ENCODE peak calls at places on chromosome 15, in eight cellular contexts. C, R, B, O, F, N, A and K are unnamed samples.

GRCh38 chr15:96237002-96237401 is 93.5 kb upstream of the NR2F2 start:
- DNase-seq in B (no peak), O (no peak), N (no peak), F (no peak), R (no peak), A (no peak), C (no peak), K (peak)

GRCh38 chr15:57923750-57924149 is 141.8 kb downstream of the ALDH1A2 start:
- DNase-seq in R (no peak), O (no peak), C (no peak), A (no peak), B (no peak), F (peak), N (no peak), K (peak)

GRCh38 chr15:29962404-29962803 is 120.4 kb upstream of the GOLGA8J start:
- DNase-seq in F (no peak), B (no peak), O (no peak), N (no peak), A (peak), R (no peak), C (no peak), K (no peak)

GRCh38 chr15:79472446-79472845 is 40.3 kb downstream of the MINAR1 start:
- DNase-seq in C (no peak), N (no peak), O (no peak), A (no peak), B (no peak), R (no peak), F (no peak), K (no peak)

GRCh38 chr15:57859130-57859685 is 152.7 kb downstream of the POLR2M start:
- DNase-seq in C (no peak), R (no peak), F (no peak), O (no peak), A (no peak), N (no peak), B (no peak), K (no peak)

GRCh38 chr15:39599871-39600270 is 19.0 kb downstream of the THBS1 start:
- DNase-seq in R (no peak), F (no peak), N (no peak), B (no peak), O (no peak), A (no peak), C (no peak), K (no peak)

GRCh38 chr15:71780349-71780976 is 29.9 kb upstream of the NR2E3 start:
- DNase-seq in F (no peak), A (peak), N (peak), O (no peak), C (no peak), R (peak), B (no peak), K (peak)

GRCh38 chr15:101233651-101234281 is 18.1 kb downstream of the CHSY1 start:
- DNase-seq in F (no peak), B (no peak), A (no peak), R (no peak), O (no peak), N (no peak), C (no peak), K (no peak)

GRCh38 chr15:94987085-94987484 is 755.7 kb downstream of the MCTP2 start:
- DNase-seq in C (no peak), A (no peak), N (no peak), R (no peak), B (no peak), O (no peak), F (no peak), K (no peak)

GRCh38 chr15:63587527-63587926 is 9.7 kb upstream of the FBXL22 start:
- DNase-seq in N (no peak), C (no peak), R (no peak), O (no peak), F (no peak), A (no peak), B (no peak), K (no peak)

GRCh38 chr15:42735382-42736165 is 1.4 kb downstream of the CDAN1 start:
- DNase-seq in R (no peak), B (no peak), F (no peak), O (no peak), A (no peak), N (no peak), C (no peak), K (no peak)

GRCh38 chr15:39279331-39279730 is 301.5 kb upstream of the THBS1 start:
- DNase-seq in N (no peak), C (no peak), R (no peak), F (no peak), A (no peak), O (no peak), B (no peak), K (no peak)

GRCh38 chr15:29393443-29393842 is 123.8 kb upstream of the NSMCE3 start:
- DNase-seq in C (no peak), A (no peak), N (no peak), R (no peak), O (no peak), F (no peak), B (no peak), K (no peak)

GRCh38 chr15:44101286-44101685 is 93.8 kb downstream of the FRMD5 start:
- DNase-seq in R (no peak), A (no peak), O (no peak), F (no peak), C (no peak), B (no peak), N (no peak), K (peak)

GRCh38 chr15:74748322-74748946 is at the start of gene CYP1A2:
- DNase-seq in R (no peak), B (peak), C (no peak), N (no peak), O (no peak), F (no peak), A (no peak), K (no peak)

GRCh38 chr15:88012233-88012632 is 244.3 kb downstream of the NTRK3 start:
- DNase-seq in O (no peak), F (peak), N (no peak), B (no peak), A (no peak), C (no peak), R (no peak), K (peak)

GRCh38 chr15:35505816-35506215 is 40.1 kb downstream of the DPH6 start:
- DNase-seq in B (no peak), C (no peak), N (no peak), R (no peak), O (no peak), F (no peak), A (no peak), K (no peak)

DNA sequence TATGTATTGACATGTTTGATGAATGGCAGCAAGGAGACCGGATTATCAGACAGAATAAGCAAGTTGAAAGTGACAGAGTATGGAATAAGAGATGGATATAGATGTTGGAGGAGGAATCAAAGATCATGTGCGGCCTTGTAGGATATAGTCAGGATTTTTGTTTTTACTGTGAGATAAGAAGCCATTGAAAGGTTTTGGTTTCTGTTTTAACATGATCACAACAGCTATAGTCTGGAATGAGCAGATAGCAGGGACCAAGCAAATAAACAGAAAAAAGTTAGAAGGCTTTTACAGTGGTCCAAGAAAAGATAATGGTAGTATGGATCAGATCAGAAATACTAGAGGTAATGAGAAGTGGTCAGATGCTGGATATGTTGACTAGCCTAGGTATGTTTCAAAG is 52.6 kb downstream of the SLC12A6 start:
- DNase-seq in A (no peak), N (no peak), O (no peak), B (no peak), C (no peak), F (no peak), R (no peak), K (no peak)
- H3K4me3 ChIP-seq in A (no peak), N (no peak), O (no peak), B (no peak), C (no peak), F (no peak), R (peak), K (no peak)

GRCh38 chr15:52652286-52652685 is 26.9 kb downstream of the ATOSA start:
- DNase-seq in C (no peak), F (no peak), R (no peak), A (no peak), N (no peak), O (no peak), B (no peak), K (no peak)
- H3K4me3 ChIP-seq in C (no peak), F (peak), R (peak), A (no peak), N (no peak), O (peak), B (peak), K (no peak)

DNA sequence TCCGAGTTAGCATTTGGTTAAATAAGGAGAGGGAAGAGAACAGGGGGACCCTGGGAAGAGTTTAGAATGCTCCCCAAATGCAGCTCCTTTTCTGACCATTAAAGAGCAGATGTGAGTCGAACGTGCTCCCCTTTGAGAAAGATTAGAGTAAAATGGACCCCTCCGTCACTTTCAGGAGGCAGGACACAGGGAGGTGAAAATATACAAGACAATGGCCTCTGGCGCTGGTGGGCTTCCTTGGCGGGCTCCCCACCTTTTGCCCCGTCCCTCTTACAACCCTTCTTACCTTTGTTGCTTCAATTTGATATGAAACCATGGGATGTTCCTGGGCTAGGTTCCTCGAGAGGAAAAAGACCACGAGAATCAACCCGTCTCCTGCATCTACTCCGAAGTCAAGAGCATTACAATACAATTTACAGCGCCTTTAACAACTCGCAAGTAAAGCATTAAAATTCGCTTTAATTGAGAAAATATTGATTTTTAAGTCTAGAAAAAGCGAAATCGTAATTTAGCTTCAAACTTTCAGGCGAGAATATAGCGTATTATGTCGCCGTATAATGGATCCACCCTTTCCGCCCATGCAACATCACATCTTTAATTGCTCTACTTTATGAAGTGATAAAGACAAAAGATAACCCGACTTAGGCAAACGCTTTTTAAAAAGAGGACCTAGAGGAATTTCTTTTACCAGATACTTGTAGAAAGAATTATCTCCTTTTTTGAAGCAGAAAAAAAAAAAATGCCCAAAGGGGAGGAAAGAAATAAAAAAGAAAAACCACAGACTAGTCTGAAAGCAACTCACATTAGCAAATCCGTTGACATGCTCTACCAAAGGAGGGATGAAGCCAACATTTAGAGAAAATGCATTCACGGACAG is 214.0 kb downstream of the MEIS2 start:
- DNase-seq in O (no peak), B (no peak), R (no peak), C (no peak), N (no peak), F (no peak), A (no peak), K (no peak)
- H3K4me3 ChIP-seq in O (no peak), B (no peak), R (no peak), C (no peak), N (no peak), F (no peak), A (no peak), K (peak)

DNA sequence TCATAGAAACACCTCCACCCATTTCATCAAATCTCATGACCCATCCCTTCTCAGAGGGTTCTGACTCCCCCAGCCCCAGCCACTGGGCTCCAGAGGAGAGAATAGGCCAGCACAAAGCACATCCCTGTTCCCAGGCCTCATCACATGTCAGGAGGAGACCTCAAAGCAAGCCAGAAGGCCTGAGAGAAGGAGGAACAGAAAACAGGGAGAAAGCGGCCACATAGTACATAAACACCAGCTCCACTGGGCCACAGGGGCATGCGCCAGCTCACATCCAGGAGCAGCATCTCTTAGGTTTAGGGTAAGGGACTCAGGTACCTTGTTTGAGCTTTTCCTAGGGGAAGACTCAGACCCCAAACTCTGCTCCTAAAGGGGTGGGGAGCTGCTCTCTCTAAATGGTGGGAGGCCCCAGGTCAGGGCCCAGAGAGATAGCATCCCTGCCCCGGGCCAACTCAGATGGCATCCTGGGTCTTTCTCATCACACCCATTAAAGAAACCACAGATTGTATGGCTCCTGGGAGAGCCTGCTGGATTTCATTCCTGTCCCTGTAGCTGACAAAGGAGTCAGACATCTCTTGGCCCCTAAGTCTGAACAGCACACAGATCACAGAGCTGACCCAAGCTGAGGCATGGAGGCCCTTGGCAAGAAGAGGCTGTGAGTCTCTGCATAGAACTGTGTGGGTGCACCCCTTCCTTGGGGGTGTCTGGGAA is 2.5 kb downstream of the SHF start:
- DNase-seq in A (no peak), C (peak), O (no peak), R (no peak), N (no peak), F (no peak), B (no peak), K (no peak)
- H3K4me3 ChIP-seq in A (no peak), C (no peak), O (peak), R (no peak), N (no peak), F (no peak), B (no peak), K (no peak)

GRCh38 chr15:69593488-69593887 is 140.9 kb downstream of the RPLP1 start:
- DNase-seq in N (no peak), F (no peak), C (no peak), B (no peak), A (no peak), O (no peak), R (no peak), K (no peak)

GRCh38 chr15:69595009-69595825 is 142.6 kb downstream of the RPLP1 start:
- DNase-seq in O (no peak), F (peak), R (no peak), B (peak), C (no peak), N (no peak), A (no peak), K (no peak)

GRCh38 chr15:69591905-69592508 is 139.4 kb downstream of the RPLP1 start:
- DNase-seq in N (no peak), O (no peak), R (no peak), A (no peak), B (no peak), F (no peak), C (no peak), K (no peak)

GRCh38 chr15:69592954-69593353 is 140.3 kb downstream of the RPLP1 start:
- DNase-seq in A (peak), R (no peak), C (no peak), N (no peak), O (no peak), B (no peak), F (no peak), K (no peak)

DNA sequence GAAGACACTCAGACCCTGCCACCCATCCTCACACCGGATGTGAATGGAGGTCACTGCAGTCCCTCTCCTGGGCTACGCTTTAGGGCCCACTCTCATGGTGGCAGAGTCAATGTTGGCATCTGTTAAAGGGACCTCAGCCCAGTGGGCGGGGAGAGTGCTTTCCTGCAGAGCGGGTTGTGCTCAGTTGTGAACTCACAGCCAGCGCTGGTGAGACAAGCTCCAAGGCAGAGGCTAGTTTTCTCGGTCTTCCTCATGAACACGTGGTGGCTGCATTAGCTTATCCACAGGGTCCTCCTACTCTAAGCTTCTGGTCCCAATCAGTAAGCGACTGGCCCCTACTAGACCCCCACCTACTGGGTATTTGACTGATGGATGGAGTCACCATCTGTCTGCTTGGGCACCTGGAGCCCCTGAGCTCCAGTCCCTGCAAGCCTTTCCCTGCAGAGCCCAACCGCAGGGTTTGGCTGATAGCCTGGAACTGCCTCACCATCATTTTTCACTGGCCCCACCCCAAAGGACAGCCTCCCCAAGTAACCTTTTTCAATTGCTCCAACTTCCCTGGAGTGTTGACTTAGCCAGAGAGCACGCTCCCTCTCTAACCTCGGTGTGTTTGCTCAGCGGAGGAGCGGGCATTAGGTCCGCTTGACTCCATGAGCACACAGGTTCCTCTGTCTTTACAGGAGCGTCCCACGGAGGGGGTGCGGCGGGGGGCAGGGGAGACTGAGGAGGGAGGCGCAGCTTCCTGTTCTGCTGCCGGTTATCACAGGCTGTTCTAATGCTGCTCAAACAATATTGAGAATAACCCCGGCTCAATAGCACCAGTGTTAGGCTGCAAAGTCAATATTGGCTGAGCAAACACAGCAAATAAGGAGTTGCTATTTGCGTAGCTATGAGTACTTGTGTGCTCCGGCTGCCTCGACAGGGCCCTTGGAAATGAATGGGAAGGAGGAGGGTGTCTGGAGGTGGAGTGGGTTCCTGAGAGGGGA is 141.7 kb downstream of the RPLP1 start:
- DNase-seq in B (peak), R (no peak), N (peak), O (no peak), C (no peak), F (peak), A (no peak), K (peak)
- H3K4me3 ChIP-seq in B (peak), R (no peak), N (no peak), O (no peak), C (no peak), F (no peak), A (no peak), K (no peak)

GRCh38 chr15:51334011-51334426 is 4.4 kb downstream of the CYP19A1 start:
- DNase-seq in B (no peak), A (no peak), C (no peak), N (no peak), R (no peak), F (no peak), O (no peak), K (peak)
- H3K4me3 ChIP-seq in B (no peak), A (no peak), C (no peak), N (no peak), R (no peak), F (no peak), O (no peak), K (no peak)

GRCh38 chr15:98428253-98428989 is 219.9 kb upstream of the IGF1R start:
- DNase-seq in O (peak), N (peak), B (peak), F (peak), A (peak), C (no peak), R (peak), K (peak)
- H3K4me3 ChIP-seq in O (peak), N (peak), B (peak), F (peak), A (no peak), C (no peak), R (no peak), K (peak)

DNA sequence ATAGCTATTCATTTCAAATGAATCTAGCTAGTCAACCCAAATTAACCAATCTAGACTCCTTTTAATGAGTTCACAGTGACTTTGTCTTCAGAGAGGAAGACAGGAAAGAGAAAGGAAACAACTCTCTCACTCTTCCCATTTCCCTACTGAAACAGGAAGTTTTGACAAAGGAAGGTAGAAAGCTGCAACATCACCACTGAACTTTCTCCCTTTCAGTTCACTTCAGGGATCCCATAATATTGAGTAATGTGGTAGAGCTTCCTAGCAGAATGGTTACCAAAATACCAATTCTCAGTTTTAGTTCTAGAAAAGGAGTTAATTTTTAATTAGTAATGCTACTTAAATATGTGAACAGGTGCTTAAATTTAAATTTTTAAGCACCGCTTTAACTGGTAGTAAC is 7.5 kb downstream of the VPS13C start:
- DNase-seq in F (no peak), C (no peak), O (no peak), B (no peak), N (no peak), R (no peak), A (no peak), K (no peak)
- H3K4me3 ChIP-seq in F (no peak), C (no peak), O (no peak), B (no peak), N (no peak), R (no peak), A (no peak), K (no peak)

DNA sequence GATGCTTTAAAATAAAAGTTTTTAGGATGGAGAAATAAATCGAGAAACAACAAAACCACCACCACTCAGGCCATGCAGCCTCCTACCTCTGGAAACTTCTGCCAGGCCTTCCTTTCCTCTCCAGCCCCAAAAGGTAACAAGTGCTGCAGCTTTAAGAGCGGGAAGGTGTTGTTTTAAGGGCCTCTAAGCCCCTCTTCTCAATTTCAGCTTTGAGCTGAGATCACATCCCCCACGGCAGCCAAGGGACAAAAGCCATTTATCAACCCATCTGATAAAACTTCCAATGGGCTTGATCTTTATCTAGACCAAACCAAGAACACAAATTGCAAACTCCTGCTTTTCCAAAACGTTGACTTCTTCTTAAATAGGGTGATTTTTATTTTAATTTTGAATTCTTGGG is 18.1 kb downstream of the RGMA start:
- DNase-seq in R (no peak), F (no peak), C (no peak), N (no peak), A (peak), B (peak), O (no peak), K (no peak)
- H3K4me3 ChIP-seq in R (no peak), F (peak), C (no peak), N (no peak), A (no peak), B (peak), O (peak), K (peak)